ENCODE peak calls at places on chromosomes 4 and X, in ten cellular contexts. One of them, this sample, is unnamed.

GRCh38 chr4:154559141-154559841 is 3.5 kb upstream of the FGB start:
- DNase-seq in SK-N-SH: peak
- DNase-seq in stomach: no peak
- DNase-seq in spleen: no peak
- DNase-seq in HL-60: peak
- DNase-seq in transverse colon: no peak
- DNase-seq in breast epithelium: no peak
- DNase-seq in endothelial cell of umbilical vein: peak
- DNase-seq in suprapubic skin: no peak
- DNase-seq in HCT116: peak
- DNase-seq in this sample: peak

GRCh38 chr4:88705223-88705622 is 7.6 kb upstream of the NAP1L5 start:
- DNase-seq in breast epithelium: no peak
- DNase-seq in HCT116: no peak
- DNase-seq in spleen: no peak
- DNase-seq in endothelial cell of umbilical vein: no peak
- DNase-seq in stomach: no peak
- DNase-seq in SK-N-SH: no peak
- DNase-seq in HL-60: no peak
- DNase-seq in transverse colon: no peak
- DNase-seq in suprapubic skin: no peak
- DNase-seq in this sample: no peak

GRCh38 chr4:76430519-76431388 is 4.3 kb upstream of the SHROOM3 start:
- DNase-seq in stomach: no peak
- DNase-seq in HL-60: no peak
- DNase-seq in endothelial cell of umbilical vein: peak
- DNase-seq in spleen: no peak
- DNase-seq in SK-N-SH: peak
- DNase-seq in breast epithelium: no peak
- DNase-seq in transverse colon: no peak
- DNase-seq in HCT116: peak
- DNase-seq in suprapubic skin: no peak
- DNase-seq in this sample: peak

GRCh38 chrX:43661521-43662240 is 5.6 kb downstream of the MAOA start:
- DNase-seq in breast epithelium: no peak
- DNase-seq in SK-N-SH: no peak
- DNase-seq in spleen: no peak
- DNase-seq in transverse colon: no peak
- DNase-seq in endothelial cell of umbilical vein: no peak
- DNase-seq in HCT116: no peak
- DNase-seq in stomach: no peak
- DNase-seq in HL-60: no peak
- DNase-seq in suprapubic skin: no peak
- DNase-seq in this sample: no peak

GRCh38 chr4:29853843-29854242 is 866.3 kb upstream of the PCDH7 start:
- DNase-seq in endothelial cell of umbilical vein: no peak
- DNase-seq in spleen: no peak
- DNase-seq in HCT116: no peak
- DNase-seq in transverse colon: no peak
- DNase-seq in SK-N-SH: no peak
- DNase-seq in HL-60: no peak
- DNase-seq in stomach: no peak
- DNase-seq in suprapubic skin: no peak
- DNase-seq in breast epithelium: no peak
- DNase-seq in this sample: peak

GRCh38 chr4:172688536-172688935 is 480.1 kb upstream of the GALNT7 start:
- DNase-seq in spleen: no peak
- DNase-seq in SK-N-SH: no peak
- DNase-seq in suprapubic skin: no peak
- DNase-seq in transverse colon: no peak
- DNase-seq in endothelial cell of umbilical vein: no peak
- DNase-seq in stomach: no peak
- DNase-seq in breast epithelium: no peak
- DNase-seq in HCT116: no peak
- DNase-seq in HL-60: no peak
- DNase-seq in this sample: no peak

GRCh38 chr4:6992728-6993655 is 50.2 kb upstream of the TADA2B start:
- DNase-seq in transverse colon: no peak
- DNase-seq in HCT116: no peak
- DNase-seq in HL-60: no peak
- DNase-seq in spleen: no peak
- DNase-seq in SK-N-SH: peak
- DNase-seq in stomach: peak
- DNase-seq in endothelial cell of umbilical vein: no peak
- DNase-seq in suprapubic skin: no peak
- DNase-seq in breast epithelium: peak
- DNase-seq in this sample: no peak

GRCh38 chr4:48943387-48943786 is 36.8 kb upstream of the OCIAD2 start:
- DNase-seq in HCT116: peak
- DNase-seq in transverse colon: no peak
- DNase-seq in stomach: no peak
- DNase-seq in suprapubic skin: no peak
- DNase-seq in breast epithelium: no peak
- DNase-seq in HL-60: no peak
- DNase-seq in spleen: no peak
- DNase-seq in endothelial cell of umbilical vein: no peak
- DNase-seq in SK-N-SH: no peak
- DNase-seq in this sample: peak

GRCh38 chr4:38366451-38366850 is 297.5 kb upstream of the KLF3 start:
- DNase-seq in breast epithelium: no peak
- DNase-seq in stomach: no peak
- DNase-seq in transverse colon: no peak
- DNase-seq in endothelial cell of umbilical vein: no peak
- DNase-seq in suprapubic skin: no peak
- DNase-seq in HCT116: no peak
- DNase-seq in HL-60: no peak
- DNase-seq in spleen: no peak
- DNase-seq in SK-N-SH: no peak
- DNase-seq in this sample: no peak

GRCh38 chr4:39928538-39928937 is 49.2 kb downstream of the PDS5A start:
- DNase-seq in HCT116: no peak
- DNase-seq in spleen: no peak
- DNase-seq in stomach: no peak
- DNase-seq in breast epithelium: no peak
- DNase-seq in HL-60: no peak
- DNase-seq in endothelial cell of umbilical vein: no peak
- DNase-seq in transverse colon: no peak
- DNase-seq in suprapubic skin: no peak
- DNase-seq in SK-N-SH: no peak
- DNase-seq in this sample: no peak

GRCh38 chrX:44873415-44874270 is 655 bp downstream of the KDM6A start:
- DNase-seq in transverse colon: peak
- DNase-seq in breast epithelium: peak
- DNase-seq in HL-60: no peak
- DNase-seq in stomach: peak
- DNase-seq in endothelial cell of umbilical vein: peak
- DNase-seq in suprapubic skin: peak
- DNase-seq in SK-N-SH: peak
- DNase-seq in spleen: peak
- DNase-seq in HCT116: no peak
- DNase-seq in this sample: peak

GRCh38 chrX:94041881-94042280 is 367.9 kb downstream of the FAM133A start:
- DNase-seq in SK-N-SH: no peak
- DNase-seq in endothelial cell of umbilical vein: no peak
- DNase-seq in HCT116: no peak
- DNase-seq in breast epithelium: no peak
- DNase-seq in HL-60: no peak
- DNase-seq in spleen: no peak
- DNase-seq in suprapubic skin: no peak
- DNase-seq in stomach: no peak
- DNase-seq in transverse colon: no peak
- DNase-seq in this sample: no peak

GRCh38 chrX:18983711-18984380 is at the start of gene PHKA2:
- DNase-seq in transverse colon: peak
- DNase-seq in breast epithelium: peak
- DNase-seq in HCT116: no peak
- DNase-seq in HL-60: no peak
- DNase-seq in spleen: no peak
- DNase-seq in SK-N-SH: peak
- DNase-seq in suprapubic skin: peak
- DNase-seq in stomach: peak
- DNase-seq in endothelial cell of umbilical vein: no peak
- DNase-seq in this sample: peak

GRCh38 chrX:46681849-46682248 is 77.1 kb downstream of the SLC9A7 start:
- DNase-seq in HCT116: no peak
- DNase-seq in SK-N-SH: no peak
- DNase-seq in HL-60: no peak
- DNase-seq in suprapubic skin: no peak
- DNase-seq in endothelial cell of umbilical vein: no peak
- DNase-seq in transverse colon: no peak
- DNase-seq in stomach: no peak
- DNase-seq in spleen: no peak
- DNase-seq in breast epithelium: no peak
- DNase-seq in this sample: no peak

GRCh38 chr4:8541981-8542715 is 38.0 kb upstream of the GPR78 start:
- DNase-seq in suprapubic skin: no peak
- DNase-seq in breast epithelium: no peak
- DNase-seq in spleen: peak
- DNase-seq in SK-N-SH: no peak
- DNase-seq in HL-60: no peak
- DNase-seq in HCT116: no peak
- DNase-seq in endothelial cell of umbilical vein: no peak
- DNase-seq in stomach: no peak
- DNase-seq in transverse colon: no peak
- DNase-seq in this sample: no peak

DNA sequence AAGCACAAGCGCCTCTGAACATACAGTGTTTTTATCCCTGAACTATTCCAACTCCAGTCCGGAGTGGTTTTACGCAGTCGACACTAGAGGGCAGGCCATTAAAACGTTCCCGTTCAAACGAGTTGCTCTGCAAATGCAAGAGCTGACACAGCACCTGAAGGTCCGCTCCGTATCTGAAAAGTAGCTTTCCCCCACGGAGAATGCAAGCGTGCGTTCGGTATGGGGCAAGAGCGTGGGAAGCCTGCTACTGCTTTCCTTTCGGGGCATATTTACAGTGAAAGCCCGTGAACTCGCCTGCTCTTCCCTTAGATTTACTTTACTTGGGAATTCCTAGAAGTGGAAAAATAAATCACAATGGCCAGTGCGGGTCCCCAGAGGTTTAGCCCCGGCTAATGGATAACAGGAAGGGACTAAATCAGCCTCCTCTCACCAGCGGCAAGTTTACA is 190.8 kb downstream of the TSPAN5 start:
- DNase-seq in SK-N-SH: peak
- DNase-seq in transverse colon: peak
- DNase-seq in stomach: peak
- DNase-seq in spleen: peak
- DNase-seq in suprapubic skin: peak
- DNase-seq in breast epithelium: peak
- DNase-seq in endothelial cell of umbilical vein: peak
- DNase-seq in HCT116: peak
- DNase-seq in HL-60: peak
- DNase-seq in this sample: peak
- H3K4me3 ChIP-seq in SK-N-SH: peak
- H3K4me3 ChIP-seq in transverse colon: no peak
- H3K4me3 ChIP-seq in stomach: peak
- H3K4me3 ChIP-seq in spleen: peak
- H3K4me3 ChIP-seq in suprapubic skin: peak
- H3K4me3 ChIP-seq in breast epithelium: peak
- H3K4me3 ChIP-seq in endothelial cell of umbilical vein: no peak
- H3K4me3 ChIP-seq in HCT116: peak
- H3K4me3 ChIP-seq in HL-60: no peak
- H3K4me3 ChIP-seq in this sample: peak

DNA sequence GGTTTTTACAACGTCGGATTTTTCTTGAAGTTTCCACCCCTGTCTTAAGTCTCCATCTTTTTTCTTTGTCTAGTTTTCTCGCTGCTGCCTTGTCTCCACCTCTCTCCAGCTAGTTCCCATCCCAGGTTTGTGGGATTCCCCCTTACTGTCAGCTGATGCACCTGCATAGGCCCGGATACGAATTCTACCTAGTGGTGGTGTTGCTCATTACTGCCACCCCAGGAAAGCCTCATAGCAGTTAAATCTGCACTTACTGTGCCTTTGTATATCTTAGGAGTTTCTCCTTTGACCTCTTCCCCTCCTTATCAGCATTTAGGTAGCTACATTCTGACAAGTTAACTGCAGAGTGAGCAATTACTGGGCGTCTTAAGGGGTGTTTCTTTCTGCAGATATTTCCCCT is 1693.1 kb upstream of the TENM3 start:
- DNase-seq in HL-60: no peak
- DNase-seq in breast epithelium: no peak
- DNase-seq in SK-N-SH: no peak
- DNase-seq in endothelial cell of umbilical vein: no peak
- DNase-seq in spleen: no peak
- DNase-seq in stomach: no peak
- DNase-seq in transverse colon: no peak
- DNase-seq in suprapubic skin: no peak
- DNase-seq in HCT116: peak
- DNase-seq in this sample: peak
- TF ChIP-seq POLR2AphosphoS5 in HL-60: no peak
- TF ChIP-seq POLR2AphosphoS5 in breast epithelium: no peak
- TF ChIP-seq POLR2AphosphoS5 in SK-N-SH: no peak
- TF ChIP-seq POLR2AphosphoS5 in endothelial cell of umbilical vein: no peak
- TF ChIP-seq POLR2AphosphoS5 in spleen: no peak
- TF ChIP-seq POLR2AphosphoS5 in stomach: no peak
- TF ChIP-seq POLR2AphosphoS5 in transverse colon: no peak
- TF ChIP-seq POLR2AphosphoS5 in suprapubic skin: no peak
- TF ChIP-seq POLR2AphosphoS5 in HCT116: no peak
- TF ChIP-seq POLR2AphosphoS5 in this sample: no peak

GRCh38 chrX:101550825-101551767 is 749 bp downstream of the ARMCX1 start:
- DNase-seq in suprapubic skin: peak
- DNase-seq in HL-60: no peak
- DNase-seq in transverse colon: no peak
- DNase-seq in breast epithelium: no peak
- DNase-seq in endothelial cell of umbilical vein: peak
- DNase-seq in stomach: no peak
- DNase-seq in HCT116: no peak
- DNase-seq in SK-N-SH: peak
- DNase-seq in spleen: no peak
- DNase-seq in this sample: peak
- H3K4me3 ChIP-seq in suprapubic skin: peak
- H3K4me3 ChIP-seq in HL-60: no peak
- H3K4me3 ChIP-seq in transverse colon: peak
- H3K4me3 ChIP-seq in breast epithelium: peak
- H3K4me3 ChIP-seq in endothelial cell of umbilical vein: peak
- H3K4me3 ChIP-seq in stomach: peak
- H3K4me3 ChIP-seq in HCT116: no peak
- H3K4me3 ChIP-seq in SK-N-SH: peak
- H3K4me3 ChIP-seq in spleen: peak
- H3K4me3 ChIP-seq in this sample: peak

DNA sequence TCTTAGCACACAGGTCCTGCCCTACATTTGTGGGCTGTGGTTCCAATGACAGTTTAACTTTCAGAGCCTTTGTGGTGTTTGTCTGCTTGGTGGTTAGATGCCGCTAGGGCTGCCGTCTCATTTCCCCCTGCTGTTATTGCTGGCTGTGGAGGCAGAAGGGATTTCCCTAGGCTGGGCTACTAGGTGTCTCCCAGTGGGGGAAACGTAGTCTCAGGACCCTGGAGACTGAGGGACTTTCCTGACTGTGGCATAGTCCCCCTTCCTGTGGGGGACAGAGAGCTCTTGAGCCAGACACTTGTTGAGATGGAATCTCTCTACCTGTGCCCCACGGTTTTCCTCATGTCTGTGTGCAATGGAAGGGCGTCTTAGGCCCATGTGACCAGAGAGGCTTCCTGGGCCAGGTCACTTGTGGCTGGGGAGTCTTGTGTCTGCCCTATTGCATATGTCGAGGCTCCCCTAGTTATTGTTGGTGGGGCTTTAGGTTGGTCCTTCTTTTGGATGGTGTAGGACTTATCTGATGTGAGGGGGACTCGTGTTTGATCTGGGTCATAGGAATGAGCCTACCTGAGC is 68.2 kb downstream of the ARHGAP10 start:
- DNase-seq in suprapubic skin: no peak
- DNase-seq in transverse colon: no peak
- DNase-seq in endothelial cell of umbilical vein: no peak
- DNase-seq in SK-N-SH: no peak
- DNase-seq in stomach: no peak
- DNase-seq in breast epithelium: no peak
- DNase-seq in HL-60: no peak
- DNase-seq in HCT116: no peak
- DNase-seq in spleen: no peak
- DNase-seq in this sample: no peak
- TF ChIP-seq POLR2AphosphoS5 in suprapubic skin: no peak
- TF ChIP-seq POLR2AphosphoS5 in transverse colon: no peak
- TF ChIP-seq POLR2AphosphoS5 in endothelial cell of umbilical vein: no peak
- TF ChIP-seq POLR2AphosphoS5 in SK-N-SH: no peak
- TF ChIP-seq POLR2AphosphoS5 in stomach: no peak
- TF ChIP-seq POLR2AphosphoS5 in breast epithelium: no peak
- TF ChIP-seq POLR2AphosphoS5 in HL-60: peak
- TF ChIP-seq POLR2AphosphoS5 in HCT116: no peak
- TF ChIP-seq POLR2AphosphoS5 in spleen: no peak
- TF ChIP-seq POLR2AphosphoS5 in this sample: no peak